ENCODE peak calls at places on chromosomes 3 and 15, in four cellular contexts. V is transverse colon, I is sigmoid colon, N is tibial nerve. X is an unnamed sample. For H3K4me1, the result is how much of the 10 kb centered on the place peaks cover.

GRCh38 chr3:24352893-24353553 is 141.6 kb downstream of the THRB start:
- DNase-seq in V (no peak), I (no peak), N (no peak), X (no peak)

GRCh38 chr3:189842681-189843602 is 211.8 kb downstream of the TP63 start:
- DNase-seq in I (no peak), N (no peak), V (peak), X (no peak)

GRCh38 chr3:12188328-12188648 is 29.6 kb upstream of the TIMP4 start:
- DNase-seq in V (no peak), I (no peak), N (no peak), X (no peak)

GRCh38 chr3:77139665-77140064 is 99.8 kb downstream of the ROBO2 start:
- DNase-seq in I (no peak), V (no peak), N (no peak), X (no peak)

GRCh38 chr15:45635191-45635638 is 386 bp downstream of the SQOR start:
- DNase-seq in I (peak), V (peak), N (peak), X (peak)

GRCh38 chr3:11910971-11911531 is 64.4 kb upstream of the TAMM41 start:
- DNase-seq in I (no peak), V (no peak), N (no peak), X (peak)

GRCh38 chr15:26453914-26454313 is 319.0 kb downstream of the GABRB3 start:
- DNase-seq in N (no peak), V (no peak), I (no peak), X (no peak)

GRCh38 chr3:87227835-87228144 is 681 bp downstream of the CHMP2B start:
- DNase-seq in V (no peak), N (no peak), I (no peak), X (no peak)

GRCh38 chr15:93036922-93037321 is 52.1 kb downstream of the RGMA start:
- DNase-seq in I (peak), V (peak), N (no peak), X (no peak)

GRCh38 chr3:41638381-41638780 is 323.5 kb downstream of the ULK4 start:
- DNase-seq in V (no peak), I (no peak), N (no peak), X (no peak)

GRCh38 chr3:138724433-138724832 is 110.3 kb downstream of the PIK3CB start:
- DNase-seq in V (no peak), N (no peak), I (no peak), X (no peak)

GRCh38 chr15:25171111-25171811 is 216.5 kb downstream of the SNRPN start:
- DNase-seq in V (no peak), N (no peak), I (peak), X (peak)

DNA sequence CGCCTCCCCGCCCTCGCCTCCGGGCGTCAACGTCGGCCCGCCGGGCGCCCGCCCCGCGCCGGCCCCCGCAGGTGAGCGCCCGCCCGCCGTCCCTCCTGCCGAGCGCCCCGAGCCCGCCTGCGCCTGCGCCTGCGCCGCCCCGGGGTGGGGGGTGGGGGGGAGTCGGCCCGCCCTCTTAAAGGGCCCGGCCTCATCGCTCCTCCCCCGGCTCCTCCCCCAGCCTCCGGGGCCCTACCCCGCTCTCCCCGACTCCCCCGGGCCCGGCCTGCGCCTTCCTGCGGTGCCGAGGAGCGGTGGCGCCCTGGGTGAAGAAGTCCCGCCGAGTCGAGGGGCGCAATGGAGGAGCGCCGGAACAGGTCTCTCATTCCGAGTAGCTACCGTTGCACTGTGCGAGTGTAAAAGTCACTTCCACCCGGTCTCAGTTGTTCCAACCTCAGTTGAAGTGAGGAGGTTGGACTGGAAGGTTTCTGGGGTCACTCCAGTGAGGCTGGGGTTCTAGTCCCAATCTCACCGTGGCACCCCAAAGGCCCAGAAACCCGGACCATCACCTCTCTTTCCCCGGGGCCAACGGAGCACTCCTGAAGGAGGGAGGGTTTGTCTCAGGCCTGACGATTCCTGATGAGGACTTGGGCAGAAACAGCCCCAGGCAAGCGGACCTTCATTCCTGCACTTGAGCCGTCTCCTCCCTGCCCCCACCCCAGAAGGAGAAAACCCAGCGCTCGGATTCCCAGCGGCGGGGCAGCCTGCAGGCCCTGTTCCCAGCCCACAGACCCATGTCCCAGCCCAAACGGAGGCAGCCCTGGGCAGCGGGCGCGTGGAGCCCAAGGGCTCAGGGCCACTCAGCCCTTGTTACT is 1.5 kb upstream of the TNK2 start:
- DNase-seq in V (peak), N (peak), I (peak), X (peak)
- TF ChIP-seq POLR2A in V (no peak), N (no peak), I (no peak), X (peak)

DNA sequence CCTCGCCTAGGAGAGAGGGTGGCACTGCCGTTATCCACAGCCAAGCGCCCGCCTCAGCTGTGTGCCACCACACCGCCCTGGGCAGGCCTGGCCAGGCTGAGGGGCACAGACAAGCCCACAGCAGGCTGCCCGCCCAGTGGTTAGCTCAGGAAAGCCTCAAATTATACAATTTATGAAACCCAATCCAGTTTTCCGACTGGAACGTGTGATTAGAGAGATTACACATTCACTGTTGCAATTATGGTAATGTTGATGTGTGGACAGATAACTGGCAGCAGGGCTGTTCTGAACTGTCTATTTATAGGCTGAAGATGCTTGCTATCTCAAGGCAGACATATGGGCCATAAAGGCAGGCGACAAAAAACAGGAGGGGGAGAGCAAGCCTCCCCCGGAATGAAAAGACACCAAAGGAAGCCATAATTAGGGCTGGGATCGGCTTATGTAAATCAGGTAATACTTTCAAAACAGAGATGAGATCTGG is 102.8 kb upstream of the TLE3 start:
- DNase-seq in V (no peak), N (no peak), I (no peak), X (no peak)
- H3K4me3 ChIP-seq in V (no peak), N (no peak), I (no peak), X (no peak)

GRCh38 chr3:172320468-172320867 is 127.8 kb downstream of the GHSR start:
- DNase-seq in V (no peak), I (no peak), N (no peak), X (no peak)
- H3K4me1 ChIP-seq in V (half or more), I (under half), N (under half), X (under half)

DNA sequence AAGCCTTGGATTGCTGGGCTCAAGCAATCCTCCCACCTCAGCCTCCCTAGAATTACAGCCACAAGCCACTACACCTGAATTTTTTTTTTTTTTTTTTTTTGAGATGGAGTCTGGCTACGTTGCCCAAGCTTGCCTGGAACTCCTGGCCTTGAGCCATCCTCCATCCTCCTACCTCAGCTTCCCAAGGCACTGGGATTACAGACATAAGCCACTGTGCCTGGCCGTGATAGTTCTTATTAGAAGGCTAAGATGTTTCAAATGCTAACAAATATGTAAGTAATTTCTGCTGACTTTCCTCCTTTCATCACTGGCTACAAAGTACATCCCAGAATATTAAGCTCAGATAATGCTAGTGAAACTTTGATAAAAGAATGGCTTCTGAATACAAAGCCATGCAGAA is 5.7 kb upstream of the SETMAR start:
- DNase-seq in N (no peak), V (no peak), I (no peak), X (no peak)
- TF ChIP-seq POLR2A in N (no peak), V (no peak), I (no peak), X (no peak)

GRCh38 chr15:68417897-68418296 is 14.1 kb downstream of the ITGA11 start:
- DNase-seq in N (peak), I (no peak), V (no peak), X (no peak)
- H3K4me3 ChIP-seq in N (no peak), I (no peak), V (no peak), X (no peak)

DNA sequence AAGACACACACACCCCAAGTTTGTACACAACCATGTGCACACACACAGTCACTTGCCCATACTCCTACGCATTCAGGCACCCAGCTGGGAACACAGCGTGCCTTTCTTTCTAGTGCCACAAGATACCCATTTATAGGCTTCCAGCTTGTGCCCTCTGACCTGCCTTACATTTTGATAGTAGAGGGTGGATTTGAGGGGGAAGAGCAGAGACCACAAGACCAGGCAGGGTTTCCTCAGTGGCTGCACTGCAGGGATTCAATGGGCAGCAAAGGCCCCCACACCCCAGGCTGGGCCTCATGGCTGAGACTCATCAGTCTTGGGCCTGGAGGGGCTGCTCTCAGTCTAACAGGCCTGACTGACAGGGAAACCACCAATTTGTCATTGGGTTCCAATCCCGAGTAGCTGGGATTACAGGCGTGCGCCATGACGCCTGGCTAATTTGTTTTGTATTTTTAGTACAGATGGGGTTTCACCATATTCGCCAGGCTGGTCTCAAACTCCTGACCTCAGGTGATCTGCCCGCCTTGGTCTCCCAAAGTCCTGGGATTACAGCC is 18.8 kb upstream of the ANKDD1A start:
- DNase-seq in I (no peak), V (no peak), N (no peak), X (no peak)
- H3K4me1 ChIP-seq in I (under half), V (half or more), N (half or more), X (under half)

GRCh38 chr15:70100495-70101331 is 3.0 kb upstream of the TLE3 start:
- DNase-seq in V (peak), N (no peak), I (peak), X (peak)
- TF ChIP-seq POLR2A in V (no peak), N (no peak), I (no peak), X (no peak)

X was measured in right lobe of liver.